ENCODE peak calls at places on chromosomes 6 and 20, in six cellular contexts. O is GM12878, D is HepG2, V is HCT116, J is K562, U is H1. H is an unnamed sample.

GRCh38 chr20:37479275-37479674 is 41.8 kb upstream of the NNAT start:
- DNase-seq in O (no peak), D (no peak), V (no peak), J (no peak), U (no peak), H (no peak)

GRCh38 chr6:15329154-15329781 is 83.4 kb downstream of the JARID2 start:
- DNase-seq in O (no peak), D (no peak), V (no peak), J (no peak), U (no peak), H (no peak)

GRCh38 chr6:30748851-30749540 is 4.6 kb upstream of the IER3 start:
- DNase-seq in O (no peak), D (peak; percentile 87), V (no peak), J (no peak), U (no peak), H (no peak)

GRCh38 chr6:1616556-1617463 is 7.1 kb downstream of the FOXC1 start:
- DNase-seq in O (no peak), D (no peak), V (no peak), J (no peak), U (no peak), H (no peak)

GRCh38 chr6:52574709-52575489 is 2.0 kb downstream of the TRAM2 start:
- DNase-seq in O (peak; percentile 36), D (no peak), V (no peak), J (peak; percentile 52), U (no peak), H (no peak)

GRCh38 chr20:59314872-59315500 is 14.6 kb downstream of the EDN3 start:
- DNase-seq in O (no peak), D (no peak), V (no peak), J (no peak), U (no peak), H (no peak)

GRCh38 chr20:20829694-20830093 is 117.2 kb upstream of the RALGAPA2 start:
- DNase-seq in O (no peak), D (no peak), V (no peak), J (no peak), U (no peak), H (no peak)

GRCh38 chr6:150930816-150931215 is 65.3 kb downstream of the MTHFD1L start:
- DNase-seq in O (no peak), D (no peak), V (no peak), J (no peak), U (no peak), H (no peak)

GRCh38 chr6:62707156-62707555 is 421.1 kb upstream of the KHDRBS2 start:
- DNase-seq in O (no peak), D (peak; percentile 8), V (no peak), J (no peak), U (no peak), H (no peak)

GRCh38 chr20:34907616-34908469 is 31.4 kb downstream of the ACSS2 start:
- DNase-seq in O (no peak), D (peak; percentile 26), V (peak; percentile 90), J (no peak), U (no peak), H (no peak)

GRCh38 chr6:158158123-158158522 is 9.9 kb downstream of the SERAC1 start:
- DNase-seq in O (no peak), D (no peak), V (no peak), J (no peak), U (no peak), H (no peak)

GRCh38 chr20:38581013-38581412 is at the start of gene ADIG:
- DNase-seq in O (no peak), D (peak; percentile 44), V (no peak), J (no peak), U (no peak), H (no peak)

GRCh38 chr6:1894954-1895353 is 285.2 kb downstream of the FOXC1 start:
- DNase-seq in O (no peak), D (no peak), V (no peak), J (no peak), U (no peak), H (no peak)

GRCh38 chr6:150813993-150814359 is 51.5 kb upstream of the MTHFD1L start:
- DNase-seq in O (peak; percentile 69), D (peak; percentile 18), V (peak; percentile 92), J (no peak), U (no peak), H (no peak)

GRCh38 chr6:91566467-91566866 is 979.6 kb upstream of the MAP3K7 start:
- DNase-seq in O (no peak), D (no peak), V (no peak), J (no peak), U (no peak), H (no peak)

GRCh38 chr6:37566209-37566859 is 66.6 kb upstream of the CCDC167 start:
- DNase-seq in O (no peak), D (no peak), V (no peak), J (peak; percentile 88), U (no peak), H (peak; percentile 48)

GRCh38 chr6:89432875-89433636 is at the start of gene ANKRD6:
- DNase-seq in O (peak; percentile 17), D (peak; percentile 20), V (peak; percentile 28), J (peak; percentile 92), U (peak; percentile 29), H (no peak)

GRCh38 chr6:89984926-89985743 is 90.9 kb downstream of the GJA10 start:
- DNase-seq in O (no peak), D (no peak), V (no peak), J (peak; percentile 27), U (no peak), H (no peak)

GRCh38 chr6:11779308-11780096 is 899 bp upstream of the ADTRP start:
- DNase-seq in O (no peak), D (no peak), V (no peak), J (no peak), U (no peak), H (no peak)

GRCh38 chr6:41801380-41801779 is 13.9 kb downstream of the TOMM6 start:
- DNase-seq in O (no peak), D (no peak), V (no peak), J (no peak), U (no peak), H (no peak)

GRCh38 chr6:21753571-21754108 is 160.1 kb downstream of the SOX4 start:
- DNase-seq in O (no peak), D (no peak), V (no peak), J (no peak), U (no peak), H (no peak)

GRCh38 chr20:47487175-47487917 is 14.3 kb upstream of the NCOA3 start:
- DNase-seq in O (peak; percentile 99), D (no peak), V (no peak), J (peak; percentile 50), U (no peak), H (no peak)
- H3K4me1 ChIP-seq in O (peaks cover 56% of the 10 kb centered on the region), D (peaks cover 19% of the 10 kb centered on the region), V (no peaks in the 10 kb centered on the region), J (peaks cover 7% of the 10 kb centered on the region), U (no peaks in the 10 kb centered on the region), H (no peaks in the 10 kb centered on the region)

DNA sequence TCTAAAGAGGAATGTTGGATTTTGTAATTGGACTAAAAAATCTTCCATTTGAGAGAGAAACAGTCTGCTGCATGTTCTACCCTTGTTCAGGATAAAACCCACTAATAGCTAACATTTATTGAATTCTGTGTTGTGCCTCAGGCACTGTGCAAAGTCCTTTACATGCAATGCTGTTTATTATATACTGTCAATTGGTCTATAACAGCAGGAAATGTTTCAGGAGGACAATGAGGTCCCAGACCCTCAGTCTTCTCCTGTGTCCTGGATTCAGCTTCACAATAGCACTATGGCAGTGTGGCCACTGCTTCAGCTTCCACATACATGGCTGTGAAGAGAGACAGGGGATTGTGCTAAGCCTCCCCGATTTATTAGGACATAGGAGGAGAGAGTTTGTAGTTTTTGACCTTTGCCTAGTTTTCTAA is 11.0 kb downstream of the PTPN1 start:
- DNase-seq in O (no peak), D (no peak), V (no peak), J (no peak), U (no peak), H (no peak)
- H3K9ac ChIP-seq in O (no peak overlapping the region), D (no peak overlapping the region), V (no peak overlapping the region), J (peak overlapping the region; percentile 6), U (no peak overlapping the region), H (no peak overlapping the region)

GRCh38 chr6:166466178-166467122 is 83.7 kb upstream of the MPC1 start:
- DNase-seq in O (no peak), D (no peak), V (no peak), J (no peak), U (no peak), H (no peak)
- TF ChIP-seq ZNF274 in O (no peak), D (no peak), V (no peak), J (no peak), U (no peak), H (no peak)

GRCh38 chr6:138569554-138569953 is 70.3 kb upstream of the NHSL1 start:
- DNase-seq in O (no peak), D (no peak), V (no peak), J (no peak), U (no peak), H (no peak)
- H3K4me1 ChIP-seq in O (no peaks in the 10 kb centered on the region), D (peaks cover 61% of the 10 kb centered on the region), V (no peaks in the 10 kb centered on the region), J (no peaks in the 10 kb centered on the region), U (peaks cover 13% of the 10 kb centered on the region), H (no peaks in the 10 kb centered on the region)

DNA sequence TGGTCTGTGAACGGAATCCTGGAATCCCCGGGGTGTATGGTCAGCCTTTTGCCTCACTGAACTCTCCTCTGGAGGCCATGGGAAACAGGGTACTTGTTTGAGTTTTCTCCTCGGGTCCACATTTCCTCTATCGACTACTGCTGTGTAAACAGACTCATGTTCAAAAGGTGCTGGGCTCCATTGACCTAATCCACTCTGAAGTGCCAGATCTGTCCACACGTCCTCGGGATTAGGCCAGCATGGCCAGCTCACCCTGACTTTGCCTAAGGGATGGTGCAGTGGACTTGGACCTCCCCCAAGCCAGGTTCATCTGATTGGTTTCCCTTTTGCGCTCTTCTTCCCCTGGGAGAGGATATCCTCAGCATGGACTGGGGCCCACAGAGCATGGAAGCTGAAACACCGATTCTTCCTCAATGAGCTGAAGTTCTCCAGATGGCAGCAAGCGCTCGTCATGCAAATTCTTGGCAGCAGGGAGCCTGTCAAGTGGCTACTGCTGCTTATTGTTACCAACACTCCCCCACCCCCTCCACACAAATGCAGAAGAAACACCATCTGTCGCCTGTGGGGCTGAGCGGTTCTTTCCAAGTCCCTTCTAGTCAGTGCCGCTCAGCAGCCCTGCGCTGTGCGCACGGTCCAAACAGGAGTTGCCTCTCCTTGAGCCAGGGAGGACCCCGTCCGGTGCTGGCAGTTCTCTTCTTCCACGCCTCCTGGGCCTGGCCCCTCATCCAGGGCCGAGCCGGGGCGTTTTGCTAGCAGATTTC is 292.6 kb upstream of the MARCKS start:
- DNase-seq in O (no peak), D (peak; percentile 74), V (no peak), J (no peak), U (peak; percentile 77), H (peak; percentile 79)
- H3K9ac ChIP-seq in O (no peak overlapping the region), D (no peak overlapping the region), V (no peak overlapping the region), J (no peak overlapping the region), U (no peak overlapping the region), H (no peak overlapping the region)

H was measured in NT2/D1.